ENCODE peak calls at places on chromosomes 3 and 15, in seven cellular contexts. D is adrenal gland, W is psoas muscle, F is ascending aorta, Q is GM23248, S is IMR-90, B is upper lobe of right lung. A is an unnamed sample.

GRCh38 chr3:149512073-149512782 is 37.7 kb downstream of the TM4SF4 start:
- DNase-seq in S (peak; percentile 72), Q (peak; percentile 80), D (peak; percentile 77), B (peak; percentile 75), F (peak; percentile 83), W (peak; percentile 39), A (peak; percentile 60)

GRCh38 chr3:168248383-168249047 is 152.8 kb upstream of the GOLIM4 start:
- DNase-seq in B (peak; percentile 73), F (no peak), Q (peak; percentile 68), W (no peak), S (peak; percentile 47), D (no peak), A (no peak)

GRCh38 chr3:194079702-194080172 is 56.2 kb upstream of the HES1 start:
- DNase-seq in S (no peak), F (no peak), W (no peak), B (no peak), Q (no peak), D (no peak), A (no peak)

GRCh38 chr15:89335289-89336041 is 841 bp upstream of the POLG start:
- DNase-seq in D (peak; percentile 10), W (no peak), Q (no peak), S (no peak), B (no peak), F (peak; percentile 71), A (peak; percentile 52)

GRCh38 chr3:100269410-100270217 is 8.8 kb downstream of the TBC1D23 start:
- DNase-seq in B (no peak), Q (peak; percentile 95), S (peak; percentile 94), W (no peak), D (no peak), F (no peak), A (no peak)

GRCh38 chr15:89898628-89899302 is 5.0 kb upstream of the AP3S2 start:
- DNase-seq in Q (peak; percentile 72), S (peak; percentile 47), B (no peak), D (peak; percentile 34), F (no peak), W (peak; percentile 30), A (no peak)

GRCh38 chr15:72057548-72058091 is 60.3 kb downstream of the MYO9A start:
- DNase-seq in W (no peak), D (no peak), B (no peak), F (no peak), Q (no peak), S (no peak), A (no peak)

GRCh38 chr3:134029734-134030381 is at the start of gene SLCO2A1:
- DNase-seq in W (peak; percentile 21), B (peak; percentile 76), S (peak; percentile 11), D (peak; percentile 41), Q (peak; percentile 66), F (no peak), A (no peak)

GRCh38 chr3:175266993-175267960 is 408.1 kb downstream of the NAALADL2 start:
- DNase-seq in S (peak; percentile 84), F (no peak), W (no peak), B (no peak), D (no peak), Q (peak; percentile 81), A (no peak)

GRCh38 chr15:79315623-79316328 is 4.9 kb downstream of the TMED3 start:
- DNase-seq in W (no peak), Q (no peak), S (no peak), F (no peak), B (no peak), D (no peak), A (peak; percentile 24)

GRCh38 chr15:74794970-74795349 is 13.1 kb downstream of the CSK start:
- DNase-seq in W (no peak), D (no peak), S (no peak), F (no peak), B (no peak), Q (no peak), A (no peak)
- H3K27ac ChIP-seq in W (no peak overlapping the region), D (no peak overlapping the region), S (no peak overlapping the region), F (no peak overlapping the region), B (no peak overlapping the region), Q (no peak overlapping the region), A (no peak overlapping the region)

DNA sequence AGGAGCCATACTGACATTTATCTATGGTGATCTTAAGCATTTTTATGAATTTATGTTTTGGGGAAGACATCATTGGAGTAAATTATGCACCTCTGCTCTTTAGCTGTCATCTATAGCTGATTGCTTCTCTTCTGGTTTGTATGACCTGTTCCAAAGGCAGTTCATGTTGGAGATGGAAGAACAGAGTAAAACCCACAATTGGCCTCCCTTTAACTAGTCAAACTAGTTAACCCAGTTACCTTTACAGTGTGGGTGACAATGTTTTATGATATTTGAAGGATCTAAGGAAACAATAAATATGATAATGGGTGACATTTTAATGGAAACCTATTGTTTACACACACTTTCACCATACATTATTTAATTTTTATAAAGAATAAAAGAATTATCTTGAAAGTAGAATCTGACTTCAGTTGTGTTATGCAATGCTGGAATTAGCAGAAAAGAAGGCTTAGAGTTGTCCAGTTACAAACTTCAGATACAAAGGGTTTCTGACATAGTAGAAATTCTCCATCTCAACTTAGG is 263.5 kb downstream of the NFKBIZ start:
- DNase-seq in D (no peak), W (no peak), B (no peak), F (no peak), S (no peak), Q (no peak), A (no peak)
- H3K27ac ChIP-seq in D (no peak overlapping the region), W (no peak overlapping the region), B (no peak overlapping the region), F (no peak overlapping the region), S (no peak overlapping the region), Q (no peak overlapping the region), A (no peak overlapping the region)

DNA sequence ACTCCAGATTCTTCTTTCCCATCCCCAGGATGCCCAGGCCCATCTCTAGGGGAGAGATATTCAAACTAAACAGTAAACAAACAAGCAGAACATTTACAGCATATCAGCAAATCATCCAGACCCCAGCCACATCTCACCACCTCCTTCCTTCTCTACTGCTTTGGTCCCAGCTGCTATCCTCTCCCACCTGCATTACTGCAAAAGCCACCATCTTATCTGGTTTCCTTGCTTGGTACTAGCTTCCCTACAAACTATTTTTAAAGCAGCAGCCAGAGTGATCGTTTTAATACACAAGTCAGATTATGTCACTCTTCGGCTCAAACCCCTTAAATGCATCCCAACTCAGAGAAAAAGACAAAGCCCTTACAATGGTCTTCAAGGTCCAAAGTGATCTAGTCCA is 4.8 kb downstream of the LYSMD2 start:
- DNase-seq in S (no peak), D (no peak), Q (no peak), B (no peak), F (no peak), W (no peak), A (no peak)
- H3K27ac ChIP-seq in S (no peak overlapping the region), D (no peak overlapping the region), Q (no peak overlapping the region), B (peak overlapping the region; percentile 88), F (peak overlapping the region; percentile 65), W (peak overlapping the region; percentile 83), A (no peak overlapping the region)

DNA sequence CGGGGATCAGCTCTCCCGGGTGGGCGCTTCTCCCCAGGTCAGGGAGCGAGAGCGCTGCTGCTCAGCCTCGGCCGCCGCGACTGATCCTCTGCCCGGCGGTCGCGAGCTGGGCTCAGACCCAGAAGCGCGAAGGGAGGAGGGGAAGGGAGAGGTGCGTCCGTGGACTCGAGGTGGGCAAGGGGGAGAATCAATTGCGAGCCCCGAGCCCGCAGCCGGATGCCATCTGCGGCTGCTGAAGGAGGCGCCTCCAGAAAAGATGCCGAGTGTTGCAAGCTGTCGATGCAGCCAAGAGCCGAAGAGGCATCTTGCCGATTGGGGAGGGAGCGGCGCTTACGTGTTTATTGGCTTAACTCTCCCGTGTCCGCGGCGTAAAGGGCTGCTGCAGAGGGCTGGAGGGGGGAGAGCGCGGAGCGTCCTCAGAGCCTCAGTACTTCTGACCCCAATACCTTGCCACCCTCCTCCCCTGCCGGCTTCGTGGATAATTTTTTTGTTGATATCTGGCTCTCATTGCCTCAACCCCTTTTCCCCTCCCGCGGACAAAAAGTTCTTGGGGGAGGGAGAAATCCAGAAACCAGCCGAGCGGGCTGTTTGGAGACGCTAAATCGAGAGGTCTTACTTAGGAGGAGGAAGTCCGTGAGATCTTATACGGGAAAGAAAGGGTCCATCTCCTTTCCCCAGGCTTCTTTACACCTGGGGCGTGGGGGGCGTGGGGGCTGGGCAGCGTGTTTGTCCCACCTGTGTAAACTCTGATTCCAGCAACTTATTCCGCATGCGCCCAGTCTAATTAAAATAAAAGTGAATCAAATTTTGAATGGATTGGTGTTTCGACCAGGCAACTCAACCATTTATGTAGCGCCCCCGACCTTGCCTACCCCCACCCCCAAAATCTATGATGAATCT is at the start of gene CADPS:
- DNase-seq in B (no peak), W (no peak), Q (peak; percentile 78), F (no peak), S (no peak), D (no peak), A (no peak)
- H3K27ac ChIP-seq in B (no peak within 1 kb of the TSS), W (no peak within 1 kb of the TSS), Q (no peak within 1 kb of the TSS), F (no peak within 1 kb of the TSS), S (no peak within 1 kb of the TSS), D (no peak within 1 kb of the TSS), A (peak within 1 kb of the TSS; percentile 51)

GRCh38 chr15:63082366-63082765 is 39.3 kb upstream of the LACTB start:
- DNase-seq in B (no peak), F (no peak), Q (no peak), S (no peak), D (no peak), W (no peak), A (no peak)

GRCh38 chr15:63083541-63083940 is 38.1 kb upstream of the LACTB start:
- DNase-seq in B (no peak), S (no peak), W (no peak), F (no peak), Q (no peak), D (no peak), A (no peak)

GRCh38 chr15:63084806-63085205 is 36.9 kb upstream of the LACTB start:
- DNase-seq in W (no peak), S (no peak), B (no peak), D (no peak), Q (no peak), F (no peak), A (no peak)

GRCh38 chr15:63085289-63085688 is 36.4 kb upstream of the LACTB start:
- DNase-seq in Q (no peak), B (no peak), D (no peak), S (no peak), W (no peak), F (no peak), A (no peak)

GRCh38 chr15:63083046-63083445 is 38.6 kb upstream of the LACTB start:
- DNase-seq in W (no peak), D (no peak), Q (no peak), S (no peak), F (no peak), B (no peak), A (no peak)
- H3K27ac ChIP-seq in W (no peak overlapping the region), D (no peak overlapping the region), Q (no peak overlapping the region), S (no peak overlapping the region), F (no peak overlapping the region), B (no peak overlapping the region), A (no peak overlapping the region)

A was measured in substantia nigra.